ENCODE peak calls at places on chromosomes 7 and 10, in six cellular contexts. W is SJSA1; H is body of pancreas; K is spleen; Y is CD8-positive, alpha-beta T cell; N is prostate gland. T is an unnamed sample. For H3K27me3, H3K36me3 and H3K4me1, the result is how much of the 10 kb centered on the place peaks cover.

GRCh38 chr10:47311900-47312662 is 10.2 kb upstream of the GDF2 start:
- DNase-seq in N (peak), Y (peak), H (peak), K (peak), W (peak), T (peak)

GRCh38 chr10:125014984-125015944 is 73.3 kb downstream of the ZRANB1 start:
- DNase-seq in N (no peak), W (no peak), K (no peak), H (peak), Y (no peak), T (no peak)

GRCh38 chr10:42367532-42368230 is 270.7 kb downstream of the ZNF33B start:
- DNase-seq in H (peak), Y (peak), N (peak), W (peak), K (peak), T (peak)

GRCh38 chr7:145036592-145037386 is 200.9 kb upstream of the TPK1 start:
- DNase-seq in W (peak), K (no peak), Y (peak), H (peak), N (peak), T (no peak)

GRCh38 chr7:152180587-152180986 is 155.1 kb downstream of the GALNT11 start:
- DNase-seq in H (peak), W (no peak), K (no peak), Y (no peak), N (no peak), T (no peak)

GRCh38 chr7:117178600-117178999 is 144.3 kb downstream of the WNT2 start:
- DNase-seq in H (no peak), W (no peak), Y (no peak), K (no peak), N (no peak), T (no peak)

GRCh38 chr10:29648114-29648982 is 13.6 kb upstream of the SVIL start:
- DNase-seq in K (no peak), Y (peak), N (no peak), W (peak), H (peak), T (no peak)

GRCh38 chr10:327889-328809 is 192.9 kb downstream of the ZMYND11 start:
- DNase-seq in W (no peak), K (no peak), Y (no peak), H (no peak), N (no peak), T (no peak)

GRCh38 chr7:131325179-131325840 is 2.4 kb upstream of the MKLN1 start:
- DNase-seq in N (no peak), Y (no peak), H (no peak), K (no peak), W (no peak), T (no peak)

GRCh38 chr7:130904031-130904757 is 170.2 kb upstream of the KLF14 start:
- DNase-seq in H (no peak), Y (no peak), W (peak), N (no peak), K (no peak), T (no peak)

GRCh38 chr7:85025312-85025756 is 161.5 kb downstream of the SEMA3D start:
- DNase-seq in W (no peak), K (no peak), Y (no peak), H (peak), N (peak), T (peak)

GRCh38 chr7:303425-303824 is 13.5 kb downstream of the FOXL3 start:
- DNase-seq in N (no peak), H (no peak), K (peak), Y (peak), W (no peak), T (no peak)

GRCh38 chr7:89837515-89837914 is 316.8 kb upstream of the STEAP1 start:
- DNase-seq in N (no peak), Y (no peak), K (no peak), H (no peak), W (no peak), T (no peak)

GRCh38 chr10:65931291-65932080 is 994.4 kb upstream of the LRRTM3 start:
- DNase-seq in W (no peak), N (no peak), Y (no peak), K (no peak), H (no peak), T (no peak)

GRCh38 chr10:22657566-22658190 is 56.7 kb downstream of the PIP4K2A start:
- DNase-seq in N (no peak), H (no peak), K (no peak), Y (no peak), W (no peak), T (no peak)

GRCh38 chr7:3432916-3433315 is 131.9 kb downstream of the SDK1 start:
- DNase-seq in K (no peak), H (no peak), W (no peak), Y (no peak), N (no peak), T (no peak)

GRCh38 chr10:96413151-96413787 is 54.5 kb upstream of the OPALIN start:
- DNase-seq in Y (no peak), K (no peak), H (no peak), W (no peak), N (no peak), T (peak)

GRCh38 chr10:62050941-62051433 is 149.5 kb downstream of the ARID5B start:
- DNase-seq in N (peak), Y (peak), W (peak), K (no peak), H (peak), T (peak)

GRCh38 chr10:71266147-71266917 is 52.7 kb upstream of the SLC29A3 start:
- DNase-seq in H (peak), Y (no peak), W (no peak), N (no peak), K (no peak), T (peak)

GRCh38 chr7:151459726-151460473 is 20.0 kb upstream of the CRYGN start:
- DNase-seq in N (peak), K (no peak), H (peak), Y (no peak), W (peak), T (peak)

GRCh38 chr7:111744501-111745155 is 182.3 kb upstream of the IMMP2L start:
- DNase-seq in N (no peak), Y (no peak), K (no peak), H (no peak), W (no peak), T (no peak)

GRCh38 chr10:124086787-124087671 is 6.4 kb downstream of the CHST15 start:
- DNase-seq in N (no peak), W (no peak), K (no peak), H (no peak), Y (no peak), T (no peak)

GRCh38 chr10:72693599-72693915 is 1.6 kb downstream of the MCU start:
- DNase-seq in N (no peak), W (no peak), H (no peak), Y (no peak), K (no peak), T (no peak)

GRCh38 chr10:112295853-112296830 is 12.9 kb downstream of the TECTB start:
- DNase-seq in Y (no peak), N (no peak), H (no peak), K (no peak), W (no peak), T (no peak)

GRCh38 chr10:43227911-43228782 is 38.7 kb downstream of the RASGEF1A start:
- DNase-seq in H (peak), N (no peak), W (no peak), Y (peak), K (peak), T (no peak)

GRCh38 chr10:127277063-127277462 is 80.7 kb upstream of the INSYN2A start:
- DNase-seq in Y (no peak), H (no peak), K (no peak), W (no peak), N (no peak), T (no peak)

GRCh38 chr10:23452010-23452655 is 13.3 kb downstream of the OTUD1 start:
- DNase-seq in Y (no peak), K (no peak), H (no peak), N (no peak), W (no peak), T (no peak)

GRCh38 chr7:38107486-38107893 is 70.6 kb upstream of the STARD3NL start:
- DNase-seq in Y (peak), H (peak), N (peak), K (peak), W (peak), T (peak)

GRCh38 chr10:57716884-57717283 is 550.8 kb downstream of the IPMK start:
- DNase-seq in W (no peak), K (no peak), Y (no peak), N (no peak), H (no peak), T (no peak)

GRCh38 chr7:35647171-35647574 is 47.8 kb downstream of the HERPUD2 start:
- DNase-seq in K (no peak), N (no peak), H (peak), W (no peak), Y (no peak), T (no peak)

GRCh38 chr10:125200396-125200795 is 40.0 kb upstream of the CTBP2 start:
- DNase-seq in N (no peak), H (no peak), Y (no peak), K (peak), W (no peak), T (no peak)

GRCh38 chr7:55251911-55252310 is 113.2 kb upstream of the LANCL2 start:
- DNase-seq in H (no peak), N (no peak), Y (no peak), K (no peak), W (no peak), T (no peak)

GRCh38 chr10:58137813-58138212 is 129.9 kb downstream of the IPMK start:
- DNase-seq in N (no peak), K (no peak), H (no peak), Y (no peak), W (no peak), T (no peak)

GRCh38 chr7:42886129-42886528 is 25.7 kb downstream of the C7orf25 start:
- DNase-seq in H (no peak), K (no peak), Y (no peak), N (no peak), W (no peak), T (no peak)

GRCh38 chr10:110002801-110003523 is 4.8 kb upstream of the ADD3 start:
- DNase-seq in K (no peak), H (no peak), N (no peak), W (no peak), Y (no peak), T (no peak)

GRCh38 chr7:55420535-55420934 is 55.4 kb downstream of the LANCL2 start:
- DNase-seq in W (peak), N (no peak), K (no peak), Y (no peak), H (no peak), T (no peak)

DNA sequence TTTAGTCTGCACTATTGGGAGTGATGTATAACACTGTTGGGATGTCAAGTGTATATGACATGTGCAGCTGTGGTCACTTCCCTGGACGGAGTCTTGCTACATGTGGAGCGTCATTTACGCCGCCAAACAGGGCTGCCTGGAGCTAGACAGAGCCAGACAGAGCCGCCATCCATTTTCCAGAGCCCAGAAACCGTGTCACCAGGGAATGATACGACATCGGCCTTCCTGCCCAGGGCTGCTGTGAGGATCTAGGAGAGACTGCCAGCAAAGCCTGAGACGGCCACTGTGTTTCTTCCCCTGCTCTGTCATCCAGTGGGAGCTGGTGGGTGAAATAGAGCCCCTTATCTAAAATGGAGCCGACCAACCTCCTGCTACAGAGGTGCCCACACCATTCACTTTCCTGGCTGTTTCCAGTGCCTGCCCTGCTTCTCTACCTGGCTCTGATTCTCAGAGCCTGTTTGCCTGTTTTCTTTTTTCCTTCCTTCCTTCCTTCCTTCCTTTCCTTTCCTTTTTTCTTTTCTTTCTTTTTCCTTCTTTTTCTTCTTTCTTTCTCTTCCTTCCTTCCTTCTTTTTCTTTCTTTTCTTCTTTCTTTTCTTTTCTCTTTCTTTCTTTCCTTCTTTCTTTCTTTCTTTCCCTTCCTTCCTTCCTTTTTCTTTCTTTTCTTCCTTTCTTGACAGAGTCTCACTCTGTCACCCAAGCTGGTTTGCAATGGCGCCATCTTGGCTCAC is 13.4 kb upstream of the FGFR2 start:
- DNase-seq in N (no peak), Y (no peak), K (peak), H (no peak), W (no peak), T (no peak)
- H3K27me3 ChIP-seq in N (under half), Y (under half), K (under half), H (under half), W (under half), T (under half)

DNA sequence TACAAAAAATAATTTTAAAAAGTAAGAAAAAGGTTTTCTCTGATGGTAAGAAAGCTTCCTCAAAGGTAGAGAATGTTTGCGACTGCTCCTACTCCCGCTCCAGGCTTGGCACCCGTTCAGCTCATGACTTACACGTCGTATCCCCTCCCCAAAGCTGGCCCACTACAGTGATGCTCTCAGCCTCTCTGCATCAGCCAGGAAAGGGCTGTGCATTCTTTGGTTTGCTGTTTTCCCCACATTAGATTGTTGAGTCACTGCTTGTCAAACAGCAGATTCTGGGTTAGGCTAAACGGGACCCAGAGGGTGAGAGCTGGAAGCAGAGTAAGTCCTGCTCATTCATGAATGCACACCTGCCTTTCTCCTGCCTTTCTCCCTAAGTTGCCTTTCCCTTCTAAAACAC is 54.7 kb upstream of the NMT2 start:
- DNase-seq in Y (no peak), W (no peak), N (no peak), H (no peak), K (no peak), T (no peak)
- H3K36me3 ChIP-seq in Y (under half), W (under half), N (under half), H (under half), K (under half), T (under half)

DNA sequence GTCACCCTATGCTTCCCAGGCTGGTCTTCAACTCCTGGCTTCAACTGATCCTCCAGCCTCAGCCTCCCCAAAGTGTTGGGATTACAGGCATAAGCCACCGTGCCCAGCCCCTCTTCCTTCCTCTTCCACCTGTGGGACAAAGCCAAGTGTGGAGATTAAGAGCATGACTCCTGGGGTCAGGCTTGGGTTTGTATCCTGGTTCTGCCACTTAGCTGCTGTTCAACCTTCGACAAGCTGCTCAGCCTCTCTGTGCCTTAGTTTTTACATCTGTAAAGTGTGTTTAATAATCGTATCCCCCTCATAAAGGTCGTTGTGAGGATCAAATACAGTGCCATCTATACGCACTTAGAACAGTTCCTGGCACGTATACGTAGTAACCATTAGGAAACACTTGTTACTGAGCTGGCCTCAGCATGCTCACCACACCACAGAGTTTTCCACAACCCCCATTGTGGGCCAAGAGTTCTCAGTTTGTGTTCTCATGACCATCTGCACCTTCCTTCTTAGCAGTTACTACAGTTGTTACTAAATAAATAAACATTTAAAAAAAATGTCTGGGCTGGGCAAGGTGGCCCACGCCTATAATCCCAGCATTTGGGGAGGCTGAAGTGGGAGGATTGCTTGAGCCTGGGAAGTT is 140.5 kb upstream of the BTBD16 start:
- DNase-seq in H (no peak), W (no peak), K (no peak), N (no peak), Y (no peak), T (no peak)
- H3K4me1 ChIP-seq in H (under half), W (under half), K (under half), N (under half), Y (under half), T (under half)

GRCh38 chr10:8058274-8059111 is 4.0 kb downstream of the GATA3 start:
- DNase-seq in K (no peak), N (no peak), Y (no peak), W (no peak), H (no peak), T (no peak)

GRCh38 chr10:8060704-8061121 is 6.2 kb downstream of the GATA3 start:
- DNase-seq in K (no peak), H (no peak), W (no peak), Y (no peak), N (no peak), T (no peak)

GRCh38 chr10:8061274-8062211 is 7.1 kb downstream of the GATA3 start:
- DNase-seq in K (no peak), W (no peak), Y (peak), N (no peak), H (no peak), T (no peak)

GRCh38 chr10:8059191-8059936 is 4.9 kb downstream of the GATA3 start:
- DNase-seq in H (no peak), N (no peak), Y (no peak), K (no peak), W (no peak), T (no peak)

DNA sequence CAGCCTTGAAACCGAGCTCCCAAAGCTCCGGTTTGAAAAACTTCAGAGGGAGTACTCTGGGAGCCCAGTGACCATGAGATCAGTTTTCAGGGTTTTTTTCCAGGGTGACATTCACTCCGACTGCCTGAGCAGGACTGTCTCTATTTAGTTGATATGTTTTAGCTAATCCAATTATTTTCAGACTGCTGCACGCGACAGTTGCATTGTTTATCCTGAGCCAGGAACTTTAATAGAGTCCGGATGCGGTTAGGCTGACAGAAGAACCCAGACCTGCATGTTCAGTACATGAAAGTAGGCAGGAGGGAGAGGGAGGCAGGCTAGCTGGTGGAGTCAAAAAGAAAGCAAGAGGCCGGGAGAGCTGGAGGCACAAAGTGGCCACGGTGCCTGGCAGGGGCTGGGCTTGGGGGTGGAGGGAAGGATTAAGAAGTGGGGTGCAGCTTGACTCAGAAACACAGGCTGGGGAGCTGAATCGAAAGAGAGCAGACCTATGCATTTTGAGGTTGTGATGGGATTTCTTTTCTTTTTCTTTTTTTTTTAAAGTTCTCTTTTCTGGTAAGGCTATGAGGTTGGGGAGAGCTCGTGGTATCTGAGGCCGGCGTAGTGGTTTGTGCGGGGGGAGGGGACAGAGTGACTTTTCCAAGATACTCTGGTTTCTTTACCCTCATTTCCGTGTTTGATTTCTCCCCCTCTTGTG is 5.7 kb downstream of the GATA3 start:
- DNase-seq in Y (peak), K (no peak), N (no peak), H (no peak), W (peak), T (no peak)
- H3K27me3 ChIP-seq in Y (under half), K (under half), N (under half), H (under half), W (under half), T (under half)

GRCh38 chr7:149427893-149428292 is 33.0 kb downstream of the ZNF777 start:
- DNase-seq in N (no peak), H (no peak), W (no peak), K (no peak), Y (no peak), T (no peak)

GRCh38 chr7:149430197-149430596 is 30.7 kb downstream of the ZNF777 start:
- DNase-seq in N (no peak), H (no peak), W (no peak), Y (no peak), K (no peak), T (no peak)

GRCh38 chr7:149433124-149433523 is 27.7 kb downstream of the ZNF777 start:
- DNase-seq in N (no peak), W (no peak), K (no peak), Y (no peak), H (no peak), T (no peak)

GRCh38 chr7:149432121-149432691 is 28.7 kb downstream of the ZNF777 start:
- DNase-seq in W (no peak), K (no peak), H (no peak), Y (no peak), N (no peak), T (no peak)

GRCh38 chr7:149431486-149432120 is 29.3 kb downstream of the ZNF777 start:
- DNase-seq in H (no peak), Y (no peak), W (no peak), K (no peak), N (no peak), T (no peak)
- H3K36me3 ChIP-seq in H (under half), Y (under half), W (under half), K (under half), N (under half), T (under half)

T was measured in lung.